ENCODE peak calls at places on chromosomes 16 and 17, in nine cellular contexts. P, R, Z, B, L, C, F, K and H are unnamed samples.

GRCh38 chr17:37170881-37171460 is 204.8 kb upstream of the C17orf78 start:
- DNase-seq in P (no peak), R (peak), Z (no peak), B (no peak), L (no peak), C (no peak), F (no peak), K (no peak), H (no peak)

GRCh38 chr17:58375216-58375615 is 23.2 kb upstream of the SUPT4H1 start:
- DNase-seq in P (no peak), R (no peak), Z (no peak), B (no peak), L (no peak), C (no peak), F (no peak), K (no peak), H (no peak)

GRCh38 chr17:76969598-76970172 is 101.5 kb downstream of the MGAT5B start:
- DNase-seq in P (no peak), R (no peak), Z (no peak), B (peak), L (no peak), C (no peak), F (peak), K (no peak), H (no peak)

GRCh38 chr17:32998893-32999240 is 7.2 kb downstream of the SPACA3 start:
- DNase-seq in P (peak), R (peak), Z (no peak), B (no peak), L (peak), C (no peak), F (no peak), K (no peak), H (peak)

GRCh38 chr16:66695935-66696668 is 441 bp downstream of the CMTM4 start:
- DNase-seq in P (no peak), R (no peak), Z (no peak), B (no peak), L (no peak), C (peak), F (peak), K (no peak), H (peak)

GRCh38 chr16:48099455-48099854 is 56.3 kb downstream of the ABCC12 start:
- DNase-seq in P (no peak), R (no peak), Z (no peak), B (peak), L (no peak), C (no peak), F (no peak), K (no peak), H (peak)

GRCh38 chr17:9971991-9972390 is 66.9 kb upstream of the RCVRN start:
- DNase-seq in P (peak), R (peak), Z (no peak), B (peak), L (peak), C (no peak), F (no peak), K (no peak), H (peak)

GRCh38 chr17:57211010-57211411 is 45.3 kb upstream of the MSI2 start:
- DNase-seq in P (no peak), R (no peak), Z (no peak), B (no peak), L (no peak), C (no peak), F (no peak), K (no peak), H (no peak)

GRCh38 chr16:78768723-78769122 is 669.3 kb downstream of the WWOX start:
- DNase-seq in P (no peak), R (no peak), Z (no peak), B (no peak), L (no peak), C (no peak), F (no peak), K (no peak), H (no peak)